ENCODE peak calls at places on chromosomes 2 and 18, in eight cellular contexts. U is mesenchymal stem cell, R is IMR-90, L is astrocyte, M is HCT116, J is mammary epithelial cell, D is hepatocyte, I is neural progenitor cell. S is an unnamed sample. For H3K4me1, the result is how much of the 10 kb centered on the place peaks cover.

GRCh38 chr2:8015848-8016580 is 665.8 kb upstream of the ID2 start:
- DNase-seq in U (no peak), R (no peak), L (no peak), M (no peak), J (no peak), D (no peak), I (no peak), S (peak)

GRCh38 chr2:152400607-152401214 is 65.7 kb downstream of the FMNL2 start:
- DNase-seq in U (no peak), R (no peak), L (no peak), M (no peak), J (peak), D (no peak), I (no peak), S (no peak)

GRCh38 chr18:31281437-31281836 is 36.5 kb upstream of the DSG1 start:
- DNase-seq in U (no peak), R (no peak), L (no peak), M (no peak), J (no peak), D (no peak), I (no peak), S (no peak)

GRCh38 chr2:78839259-78839658 is 186.2 kb upstream of the REG3G start:
- DNase-seq in U (no peak), R (no peak), L (no peak), M (no peak), J (no peak), D (no peak), I (peak), S (no peak)

GRCh38 chr2:207363761-207364160 is 166.0 kb upstream of the CREB1 start:
- DNase-seq in U (no peak), R (no peak), L (no peak), M (no peak), J (no peak), D (no peak), I (no peak), S (no peak)

GRCh38 chr18:14965553-14965952 is 217.6 kb downstream of the ANKRD30B start:
- DNase-seq in U (no peak), R (no peak), L (no peak), M (no peak), J (no peak), D (no peak), I (no peak), S (no peak)

GRCh38 chr18:62566199-62566598 is 43.4 kb downstream of the ZCCHC2 start:
- DNase-seq in U (peak), R (peak), L (no peak), M (no peak), J (no peak), D (peak), I (peak), S (peak)

GRCh38 chr2:237614151-237614720 is 13.2 kb upstream of the LRRFIP1 start:
- DNase-seq in U (peak), R (peak), L (peak), M (no peak), J (no peak), D (peak), I (peak), S (no peak)

GRCh38 chr18:9696701-9697100 is 11.4 kb upstream of the RAB31 start:
- DNase-seq in U (no peak), R (no peak), L (no peak), M (no peak), J (no peak), D (no peak), I (no peak), S (no peak)

GRCh38 chr2:85750509-85751299 is 3.1 kb upstream of the ATOH8 start:
- DNase-seq in U (peak), R (peak), L (no peak), M (peak), J (peak), D (peak), I (peak), S (peak)
- H3K4me1 ChIP-seq in U (under half), R (under half), L (under half), M (under half), J (under half), D (under half), I (under half), S (under half)

DNA sequence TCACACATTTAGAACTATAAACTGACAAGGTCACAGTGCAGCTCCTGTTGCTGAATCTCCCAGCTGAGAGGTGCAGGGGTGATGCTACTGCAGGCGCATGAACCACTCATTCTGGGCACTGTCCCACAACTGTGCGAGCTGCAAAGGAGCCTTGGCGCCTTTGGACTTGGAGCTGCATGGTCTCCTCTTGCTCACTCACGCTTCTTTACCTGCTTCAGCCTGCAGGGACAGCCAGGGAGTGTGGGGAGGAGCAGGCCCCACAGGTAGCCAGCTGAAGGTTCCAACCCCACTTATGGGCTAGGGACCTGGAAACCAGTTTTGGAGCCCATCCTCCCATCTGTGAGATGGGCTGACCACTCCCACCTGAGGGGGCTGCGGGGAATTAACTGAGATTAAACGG is 75.0 kb downstream of the UXS1 start:
- DNase-seq in U (no peak), R (no peak), L (no peak), M (no peak), J (no peak), D (no peak), I (no peak), S (no peak)
- H2AFZ ChIP-seq in U (no peak), R (no peak), L (no peak), M (no peak), J (no peak), D (no peak), I (no peak), S (no peak)

GRCh38 chr2:233413529-233414272 is 59.4 kb downstream of the DGKD start:
- DNase-seq in U (peak), R (peak), L (peak), M (peak), J (peak), D (no peak), I (no peak), S (peak)
- H3K4me1 ChIP-seq in U (under half), R (under half), L (under half), M (under half), J (under half), D (under half), I (under half), S (half or more)

GRCh38 chr2:84057917-84058316 is 401.2 kb downstream of the SUCLG1 start:
- DNase-seq in U (no peak), R (no peak), L (no peak), M (no peak), J (no peak), D (no peak), I (no peak), S (no peak)
- H2AFZ ChIP-seq in U (no peak), R (no peak), L (no peak), M (no peak), J (no peak), D (no peak), I (no peak), S (no peak)